ENCODE peak calls at places on chromosomes 1 and 21, in six cellular contexts. H, E, W, C, G and T are unnamed samples.
A peak's percentile ranks its signal among the peaks of the same experiment; 100 is the strongest.

GRCh38 chr1:53619088-53619810 is 119.7 kb downstream of the GLIS1 start:
- DNase-seq in G (no peak), H (no peak), E (no peak), W (no peak), C (no peak), T (no peak)

GRCh38 chr1:26693557-26694184 is 2.1 kb upstream of the ARID1A start:
- DNase-seq in E (no peak), C (no peak), G (peak; percentile 29), H (peak; percentile 20), W (no peak), T (no peak)

GRCh38 chr1:62637392-62638105 is 40.2 kb downstream of the ANGPTL3 start:
- DNase-seq in C (no peak), W (no peak), G (no peak), H (no peak), E (no peak), T (no peak)

GRCh38 chr1:204288061-204288588 is 71.6 kb downstream of the PLEKHA6 start:
- DNase-seq in W (no peak), E (no peak), H (no peak), C (no peak), G (peak; percentile 52), T (no peak)

GRCh38 chr1:154792899-154793298 is 77.2 kb downstream of the KCNN3 start:
- DNase-seq in G (no peak), W (no peak), H (no peak), C (no peak), E (no peak), T (no peak)

GRCh38 chr1:158179301-158180041 is 1.2 kb upstream of the CD1D start:
- DNase-seq in W (no peak), H (no peak), C (no peak), G (no peak), E (no peak), T (no peak)

GRCh38 chr1:159927211-159927886 is 2.0 kb upstream of the TAGLN2 start:
- DNase-seq in G (no peak), E (no peak), H (no peak), W (no peak), C (no peak), T (no peak)

GRCh38 chr1:21673277-21673780 is 4.2 kb upstream of the RAP1GAP start:
- DNase-seq in G (peak; percentile 97), W (no peak), H (peak; percentile 78), E (peak; percentile 28), C (no peak), T (peak; percentile 88)

GRCh38 chr1:154931940-154932487 is 4.5 kb downstream of the PMVK start:
- DNase-seq in H (no peak), E (no peak), C (no peak), G (no peak), W (no peak), T (no peak)

GRCh38 chr1:173954179-173954578 is 37.1 kb upstream of the SERPINC1 start:
- DNase-seq in H (no peak), W (no peak), G (no peak), C (no peak), E (no peak), T (peak; percentile 7)

GRCh38 chr1:15154480-15155036 is 1.0 kb downstream of the TMEM51 start:
- DNase-seq in G (no peak), C (no peak), H (no peak), E (no peak), W (no peak), T (no peak)

GRCh38 chr21:44391345-44392091 is 38.1 kb downstream of the TRPM2 start:
- DNase-seq in W (no peak), H (no peak), C (no peak), E (no peak), G (no peak), T (no peak)

GRCh38 chr1:18154431-18155194 is 47.0 kb downstream of the IGSF21 start:
- DNase-seq in E (no peak), H (no peak), G (no peak), W (no peak), C (no peak), T (no peak)